ENCODE peak calls at places on chromosomes 6 and 20, in ten cellular contexts. One of them, this sample, is unnamed.

GRCh38 chr20:51659491-51660050 is 108.6 kb downstream of the ATP9A start:
- DNase-seq in NCI-H82: no peak
- DNase-seq in T1000: no peak
- DNase-seq in aorta: no peak
- DNase-seq in cerebellum: no peak
- DNase-seq in fibroblast of the aortic adventitia: no peak
- DNase-seq in caudate nucleus: no peak
- DNase-seq in DMS79: no peak
- DNase-seq in astrocyte of the spinal cord: no peak
- DNase-seq in stimulated activated CD4-positive, alpha-beta T cell treated with anti-CD3 and anti-CD28 coated beads, Interleukin-1b, Interleukin-23, amount 100 ng/mL, for 4 hours: no peak
- DNase-seq in this sample: no peak

GRCh38 chr6:44702292-44702691 is 314.8 kb downstream of the CDC5L start:
- DNase-seq in NCI-H82: no peak
- DNase-seq in T1000: no peak
- DNase-seq in aorta: no peak
- DNase-seq in cerebellum: no peak
- DNase-seq in fibroblast of the aortic adventitia: no peak
- DNase-seq in caudate nucleus: no peak
- DNase-seq in DMS79: no peak
- DNase-seq in astrocyte of the spinal cord: peak; percentile 36
- DNase-seq in stimulated activated CD4-positive, alpha-beta T cell treated with anti-CD3 and anti-CD28 coated beads, Interleukin-1b, Interleukin-23, amount 100 ng/mL, for 4 hours: no peak
- DNase-seq in this sample: no peak

GRCh38 chr6:164122109-164122508 is 707.6 kb downstream of the QKI start:
- DNase-seq in NCI-H82: no peak
- DNase-seq in T1000: no peak
- DNase-seq in aorta: no peak
- DNase-seq in cerebellum: no peak
- DNase-seq in fibroblast of the aortic adventitia: no peak
- DNase-seq in caudate nucleus: no peak
- DNase-seq in DMS79: no peak
- DNase-seq in astrocyte of the spinal cord: no peak
- DNase-seq in stimulated activated CD4-positive, alpha-beta T cell treated with anti-CD3 and anti-CD28 coated beads, Interleukin-1b, Interleukin-23, amount 100 ng/mL, for 4 hours: no peak
- DNase-seq in this sample: no peak

GRCh38 chr6:162615016-162615717 is 112.4 kb downstream of the PRKN start:
- DNase-seq in NCI-H82: no peak
- DNase-seq in T1000: no peak
- DNase-seq in aorta: no peak
- DNase-seq in cerebellum: no peak
- DNase-seq in fibroblast of the aortic adventitia: peak; percentile 4
- DNase-seq in caudate nucleus: no peak
- DNase-seq in DMS79: no peak
- DNase-seq in astrocyte of the spinal cord: no peak
- DNase-seq in stimulated activated CD4-positive, alpha-beta T cell treated with anti-CD3 and anti-CD28 coated beads, Interleukin-1b, Interleukin-23, amount 100 ng/mL, for 4 hours: no peak
- DNase-seq in this sample: no peak

GRCh38 chr6:14441371-14441781 is 323.8 kb downstream of the CD83 start:
- DNase-seq in NCI-H82: peak; percentile 79
- DNase-seq in T1000: no peak
- DNase-seq in aorta: no peak
- DNase-seq in cerebellum: no peak
- DNase-seq in fibroblast of the aortic adventitia: peak; percentile 84
- DNase-seq in caudate nucleus: no peak
- DNase-seq in DMS79: no peak
- DNase-seq in astrocyte of the spinal cord: no peak
- DNase-seq in stimulated activated CD4-positive, alpha-beta T cell treated with anti-CD3 and anti-CD28 coated beads, Interleukin-1b, Interleukin-23, amount 100 ng/mL, for 4 hours: no peak
- DNase-seq in this sample: no peak

GRCh38 chr20:50711113-50711825 is 19.9 kb upstream of the RIPOR3 start:
- DNase-seq in NCI-H82: no peak
- DNase-seq in T1000: no peak
- DNase-seq in aorta: no peak
- DNase-seq in cerebellum: no peak
- DNase-seq in fibroblast of the aortic adventitia: no peak
- DNase-seq in caudate nucleus: no peak
- DNase-seq in DMS79: no peak
- DNase-seq in astrocyte of the spinal cord: no peak
- DNase-seq in stimulated activated CD4-positive, alpha-beta T cell treated with anti-CD3 and anti-CD28 coated beads, Interleukin-1b, Interleukin-23, amount 100 ng/mL, for 4 hours: no peak
- DNase-seq in this sample: no peak

GRCh38 chr6:152863618-152864326 is 113.2 kb downstream of the VIP start:
- DNase-seq in NCI-H82: peak; percentile 86
- DNase-seq in T1000: no peak
- DNase-seq in aorta: peak; percentile 65
- DNase-seq in cerebellum: peak; percentile 57
- DNase-seq in fibroblast of the aortic adventitia: peak; percentile 86
- DNase-seq in caudate nucleus: peak; percentile 1
- DNase-seq in DMS79: peak; percentile 8
- DNase-seq in astrocyte of the spinal cord: peak; percentile 74
- DNase-seq in stimulated activated CD4-positive, alpha-beta T cell treated with anti-CD3 and anti-CD28 coated beads, Interleukin-1b, Interleukin-23, amount 100 ng/mL, for 4 hours: peak; percentile 52
- DNase-seq in this sample: peak; percentile 20

GRCh38 chr6:137309078-137309762 is 90.0 kb upstream of the IFNGR1 start:
- DNase-seq in NCI-H82: peak; percentile 16
- DNase-seq in T1000: no peak
- DNase-seq in aorta: peak; percentile 84
- DNase-seq in cerebellum: no peak
- DNase-seq in fibroblast of the aortic adventitia: peak; percentile 49
- DNase-seq in caudate nucleus: no peak
- DNase-seq in DMS79: no peak
- DNase-seq in astrocyte of the spinal cord: peak; percentile 77
- DNase-seq in stimulated activated CD4-positive, alpha-beta T cell treated with anti-CD3 and anti-CD28 coated beads, Interleukin-1b, Interleukin-23, amount 100 ng/mL, for 4 hours: no peak
- DNase-seq in this sample: peak; percentile 72

GRCh38 chr6:152748843-152749242 is 1.8 kb upstream of the VIP start:
- DNase-seq in NCI-H82: no peak
- DNase-seq in T1000: no peak
- DNase-seq in aorta: no peak
- DNase-seq in cerebellum: peak; percentile 37
- DNase-seq in fibroblast of the aortic adventitia: peak; percentile 55
- DNase-seq in caudate nucleus: no peak
- DNase-seq in DMS79: no peak
- DNase-seq in astrocyte of the spinal cord: peak; percentile 21
- DNase-seq in stimulated activated CD4-positive, alpha-beta T cell treated with anti-CD3 and anti-CD28 coated beads, Interleukin-1b, Interleukin-23, amount 100 ng/mL, for 4 hours: no peak
- DNase-seq in this sample: no peak

GRCh38 chr6:17656644-17657043 is 50.1 kb downstream of the NUP153 start:
- DNase-seq in NCI-H82: no peak
- DNase-seq in T1000: no peak
- DNase-seq in aorta: no peak
- DNase-seq in cerebellum: no peak
- DNase-seq in fibroblast of the aortic adventitia: peak; percentile 20
- DNase-seq in caudate nucleus: no peak
- DNase-seq in DMS79: no peak
- DNase-seq in astrocyte of the spinal cord: no peak
- DNase-seq in stimulated activated CD4-positive, alpha-beta T cell treated with anti-CD3 and anti-CD28 coated beads, Interleukin-1b, Interleukin-23, amount 100 ng/mL, for 4 hours: no peak
- DNase-seq in this sample: no peak

GRCh38 chr6:57262901-57263694 is 41.0 kb upstream of the RAB23 start:
- DNase-seq in NCI-H82: no peak
- DNase-seq in T1000: no peak
- DNase-seq in aorta: no peak
- DNase-seq in cerebellum: no peak
- DNase-seq in fibroblast of the aortic adventitia: peak; percentile 97
- DNase-seq in caudate nucleus: no peak
- DNase-seq in DMS79: no peak
- DNase-seq in astrocyte of the spinal cord: peak; percentile 98
- DNase-seq in stimulated activated CD4-positive, alpha-beta T cell treated with anti-CD3 and anti-CD28 coated beads, Interleukin-1b, Interleukin-23, amount 100 ng/mL, for 4 hours: no peak
- DNase-seq in this sample: no peak

GRCh38 chr6:139253656-139254055 is 38.1 kb downstream of the TXLNB start:
- DNase-seq in NCI-H82: no peak
- DNase-seq in T1000: no peak
- DNase-seq in aorta: no peak
- DNase-seq in cerebellum: no peak
- DNase-seq in fibroblast of the aortic adventitia: peak; percentile 77
- DNase-seq in caudate nucleus: no peak
- DNase-seq in DMS79: no peak
- DNase-seq in astrocyte of the spinal cord: no peak
- DNase-seq in stimulated activated CD4-positive, alpha-beta T cell treated with anti-CD3 and anti-CD28 coated beads, Interleukin-1b, Interleukin-23, amount 100 ng/mL, for 4 hours: no peak
- DNase-seq in this sample: no peak

GRCh38 chr6:82397962-82398692 is 34.5 kb downstream of the TPBG start:
- DNase-seq in NCI-H82: no peak
- DNase-seq in T1000: no peak
- DNase-seq in aorta: no peak
- DNase-seq in cerebellum: no peak
- DNase-seq in fibroblast of the aortic adventitia: peak; percentile 87
- DNase-seq in caudate nucleus: no peak
- DNase-seq in DMS79: no peak
- DNase-seq in astrocyte of the spinal cord: peak; percentile 65
- DNase-seq in stimulated activated CD4-positive, alpha-beta T cell treated with anti-CD3 and anti-CD28 coated beads, Interleukin-1b, Interleukin-23, amount 100 ng/mL, for 4 hours: no peak
- DNase-seq in this sample: peak; percentile 11

GRCh38 chr6:81767163-81768000 is 14.9 kb upstream of the TENT5A start:
- DNase-seq in NCI-H82: no peak
- DNase-seq in T1000: peak; percentile 56
- DNase-seq in aorta: no peak
- DNase-seq in cerebellum: no peak
- DNase-seq in fibroblast of the aortic adventitia: peak; percentile 80
- DNase-seq in caudate nucleus: no peak
- DNase-seq in DMS79: no peak
- DNase-seq in astrocyte of the spinal cord: peak; percentile 78
- DNase-seq in stimulated activated CD4-positive, alpha-beta T cell treated with anti-CD3 and anti-CD28 coated beads, Interleukin-1b, Interleukin-23, amount 100 ng/mL, for 4 hours: no peak
- DNase-seq in this sample: peak; percentile 52

GRCh38 chr6:37209461-37210205 is 39.7 kb downstream of the PIM1 start:
- DNase-seq in NCI-H82: no peak
- DNase-seq in T1000: no peak
- DNase-seq in aorta: no peak
- DNase-seq in cerebellum: no peak
- DNase-seq in fibroblast of the aortic adventitia: no peak
- DNase-seq in caudate nucleus: no peak
- DNase-seq in DMS79: no peak
- DNase-seq in astrocyte of the spinal cord: no peak
- DNase-seq in stimulated activated CD4-positive, alpha-beta T cell treated with anti-CD3 and anti-CD28 coated beads, Interleukin-1b, Interleukin-23, amount 100 ng/mL, for 4 hours: peak; percentile 18
- DNase-seq in this sample: no peak

GRCh38 chr6:107185570-107185969 is 70.3 kb upstream of the BEND3 start:
- DNase-seq in NCI-H82: peak; percentile 21
- DNase-seq in T1000: no peak
- DNase-seq in aorta: no peak
- DNase-seq in cerebellum: peak; percentile 8
- DNase-seq in fibroblast of the aortic adventitia: peak; percentile 12
- DNase-seq in caudate nucleus: no peak
- DNase-seq in DMS79: peak; percentile 40
- DNase-seq in astrocyte of the spinal cord: peak; percentile 6
- DNase-seq in stimulated activated CD4-positive, alpha-beta T cell treated with anti-CD3 and anti-CD28 coated beads, Interleukin-1b, Interleukin-23, amount 100 ng/mL, for 4 hours: no peak
- DNase-seq in this sample: no peak

GRCh38 chr20:62245911-62246280 is 7.6 kb downstream of the OSBPL2 start:
- DNase-seq in NCI-H82: no peak
- DNase-seq in T1000: no peak
- DNase-seq in aorta: no peak
- DNase-seq in cerebellum: peak; percentile 57
- DNase-seq in fibroblast of the aortic adventitia: no peak
- DNase-seq in caudate nucleus: no peak
- DNase-seq in DMS79: no peak
- DNase-seq in astrocyte of the spinal cord: no peak
- DNase-seq in stimulated activated CD4-positive, alpha-beta T cell treated with anti-CD3 and anti-CD28 coated beads, Interleukin-1b, Interleukin-23, amount 100 ng/mL, for 4 hours: no peak
- DNase-seq in this sample: no peak

GRCh38 chr20:51861726-51862466 is 59.6 kb upstream of the SALL4 start:
- DNase-seq in NCI-H82: no peak
- DNase-seq in T1000: no peak
- DNase-seq in aorta: no peak
- DNase-seq in cerebellum: no peak
- DNase-seq in fibroblast of the aortic adventitia: no peak
- DNase-seq in caudate nucleus: no peak
- DNase-seq in DMS79: no peak
- DNase-seq in astrocyte of the spinal cord: peak; percentile 75
- DNase-seq in stimulated activated CD4-positive, alpha-beta T cell treated with anti-CD3 and anti-CD28 coated beads, Interleukin-1b, Interleukin-23, amount 100 ng/mL, for 4 hours: no peak
- DNase-seq in this sample: no peak

GRCh38 chr6:37242429-37243052 is 15.0 kb upstream of the TBC1D22B start:
- DNase-seq in NCI-H82: no peak
- DNase-seq in T1000: peak; percentile 84
- DNase-seq in aorta: peak; percentile 70
- DNase-seq in cerebellum: no peak
- DNase-seq in fibroblast of the aortic adventitia: peak; percentile 100
- DNase-seq in caudate nucleus: no peak
- DNase-seq in DMS79: no peak
- DNase-seq in astrocyte of the spinal cord: peak; percentile 99
- DNase-seq in stimulated activated CD4-positive, alpha-beta T cell treated with anti-CD3 and anti-CD28 coated beads, Interleukin-1b, Interleukin-23, amount 100 ng/mL, for 4 hours: no peak
- DNase-seq in this sample: peak; percentile 98

GRCh38 chr20:37526839-37527637 is 638 bp downstream of the BLCAP start:
- DNase-seq in NCI-H82: peak; percentile 45
- DNase-seq in T1000: no peak
- DNase-seq in aorta: peak; percentile 54
- DNase-seq in cerebellum: no peak
- DNase-seq in fibroblast of the aortic adventitia: peak; percentile 42
- DNase-seq in caudate nucleus: no peak
- DNase-seq in DMS79: no peak
- DNase-seq in astrocyte of the spinal cord: no peak
- DNase-seq in stimulated activated CD4-positive, alpha-beta T cell treated with anti-CD3 and anti-CD28 coated beads, Interleukin-1b, Interleukin-23, amount 100 ng/mL, for 4 hours: no peak
- DNase-seq in this sample: peak; percentile 26

GRCh38 chr6:162856885-162857284 is 129.1 kb downstream of the PACRG start:
- DNase-seq in NCI-H82: peak; percentile 94
- DNase-seq in T1000: peak; percentile 34
- DNase-seq in aorta: no peak
- DNase-seq in cerebellum: peak; percentile 54
- DNase-seq in fibroblast of the aortic adventitia: peak; percentile 83
- DNase-seq in caudate nucleus: peak; percentile 41
- DNase-seq in DMS79: no peak
- DNase-seq in astrocyte of the spinal cord: peak; percentile 92
- DNase-seq in stimulated activated CD4-positive, alpha-beta T cell treated with anti-CD3 and anti-CD28 coated beads, Interleukin-1b, Interleukin-23, amount 100 ng/mL, for 4 hours: no peak
- DNase-seq in this sample: peak; percentile 41

GRCh38 chr6:170445487-170445886 is 107.6 kb downstream of the PSMB1 start:
- DNase-seq in NCI-H82: no peak
- DNase-seq in T1000: no peak
- DNase-seq in aorta: no peak
- DNase-seq in cerebellum: no peak
- DNase-seq in fibroblast of the aortic adventitia: no peak
- DNase-seq in caudate nucleus: no peak
- DNase-seq in DMS79: no peak
- DNase-seq in astrocyte of the spinal cord: no peak
- DNase-seq in stimulated activated CD4-positive, alpha-beta T cell treated with anti-CD3 and anti-CD28 coated beads, Interleukin-1b, Interleukin-23, amount 100 ng/mL, for 4 hours: no peak
- DNase-seq in this sample: no peak

GRCh38 chr6:32668226-32668747 is 1.8 kb upstream of the HLA-DQB1 start:
- DNase-seq in NCI-H82: no peak
- DNase-seq in T1000: no peak
- DNase-seq in aorta: no peak
- DNase-seq in cerebellum: no peak
- DNase-seq in fibroblast of the aortic adventitia: peak; percentile 6
- DNase-seq in caudate nucleus: no peak
- DNase-seq in DMS79: no peak
- DNase-seq in astrocyte of the spinal cord: no peak
- DNase-seq in stimulated activated CD4-positive, alpha-beta T cell treated with anti-CD3 and anti-CD28 coated beads, Interleukin-1b, Interleukin-23, amount 100 ng/mL, for 4 hours: peak; percentile 45
- DNase-seq in this sample: peak; percentile 79

GRCh38 chr6:108497883-108498282 is 62.8 kb upstream of the FOXO3 start:
- DNase-seq in NCI-H82: peak; percentile 77
- DNase-seq in T1000: no peak
- DNase-seq in aorta: no peak
- DNase-seq in cerebellum: no peak
- DNase-seq in fibroblast of the aortic adventitia: peak; percentile 53
- DNase-seq in caudate nucleus: no peak
- DNase-seq in DMS79: no peak
- DNase-seq in astrocyte of the spinal cord: peak; percentile 43
- DNase-seq in stimulated activated CD4-positive, alpha-beta T cell treated with anti-CD3 and anti-CD28 coated beads, Interleukin-1b, Interleukin-23, amount 100 ng/mL, for 4 hours: no peak
- DNase-seq in this sample: no peak

GRCh38 chr6:80454197-80454596 is 347.7 kb downstream of the BCKDHB start:
- DNase-seq in NCI-H82: no peak
- DNase-seq in T1000: no peak
- DNase-seq in aorta: no peak
- DNase-seq in cerebellum: no peak
- DNase-seq in fibroblast of the aortic adventitia: peak; percentile 94
- DNase-seq in caudate nucleus: no peak
- DNase-seq in DMS79: no peak
- DNase-seq in astrocyte of the spinal cord: peak; percentile 94
- DNase-seq in stimulated activated CD4-positive, alpha-beta T cell treated with anti-CD3 and anti-CD28 coated beads, Interleukin-1b, Interleukin-23, amount 100 ng/mL, for 4 hours: no peak
- DNase-seq in this sample: peak; percentile 95